ENCODE peak calls at places on chromosomes 7 and 10, in five cellular contexts. C is transverse colon; F is CD8-positive, alpha-beta memory T cell; Q is astrocyte; T is pancreas. M is an unnamed sample.

GRCh38 chr7:50867048-50867383 is 84.3 kb upstream of the GRB10 start:
- DNase-seq in C (no peak), F (no peak), Q (no peak), T (no peak), M (no peak)

GRCh38 chr7:72805526-72806494 is 22.2 kb downstream of the TYW1B start:
- DNase-seq in C (no peak), F (no peak), Q (peak), T (no peak), M (no peak)

GRCh38 chr7:43570688-43571365 is 12.1 kb upstream of the STK17A start:
- DNase-seq in C (no peak), F (no peak), Q (peak), T (no peak), M (no peak)

GRCh38 chr7:83077328-83077727 is 85.4 kb downstream of the PCLO start:
- DNase-seq in C (no peak), F (no peak), Q (peak), T (no peak), M (no peak)

GRCh38 chr7:90312745-90313144 is 8.4 kb downstream of the FAM237B start:
- DNase-seq in C (no peak), F (no peak), Q (peak), T (no peak), M (no peak)

GRCh38 chr7:134704827-134705226 is 58.2 kb downstream of the BPGM start:
- DNase-seq in C (no peak), F (no peak), Q (no peak), T (no peak), M (no peak)

GRCh38 chr7:22174574-22174953 is 182.4 kb downstream of the RAPGEF5 start:
- DNase-seq in C (no peak), F (no peak), Q (no peak), T (no peak), M (no peak)

GRCh38 chr10:132547421-132547861 is 9.9 kb downstream of the INPP5A start:
- DNase-seq in C (no peak), F (peak), Q (no peak), T (no peak), M (peak)

GRCh38 chr10:131860806-131861440 is 39.9 kb upstream of the PPP2R2D start:
- DNase-seq in C (no peak), F (peak), Q (no peak), T (no peak), M (no peak)

GRCh38 chr7:1331026-1331425 is 98.4 kb downstream of the UNCX start:
- DNase-seq in C (no peak), F (no peak), Q (no peak), T (no peak), M (no peak)

GRCh38 chr10:42951486-42952251 is 125.2 kb upstream of the RET start:
- DNase-seq in C (no peak), F (no peak), Q (no peak), T (peak), M (peak)

GRCh38 chr7:116953372-116953726 is at the start of gene ST7:
- DNase-seq in C (peak), F (peak), Q (peak), T (peak), M (no peak)

GRCh38 chr7:44073664-44074348 is 8.4 kb upstream of the PGAM2 start:
- DNase-seq in C (peak), F (peak), Q (peak), T (peak), M (peak)

GRCh38 chr7:69934475-69934903 is 336.2 kb downstream of the AUTS2 start:
- DNase-seq in C (no peak), F (no peak), Q (no peak), T (no peak), M (no peak)

GRCh38 chr10:26468291-26468690 is 30.1 kb downstream of the APBB1IP start:
- DNase-seq in C (no peak), F (no peak), Q (peak), T (no peak), M (no peak)

GRCh38 chr7:76340617-76341131 is 18.1 kb downstream of the YWHAG start:
- DNase-seq in C (no peak), F (no peak), Q (peak), T (no peak), M (no peak)

GRCh38 chr10:43307306-43307705 is 40.4 kb upstream of the RASGEF1A start:
- DNase-seq in C (no peak), F (peak), Q (no peak), T (no peak), M (no peak)

GRCh38 chr10:92747600-92747999 is 57.8 kb downstream of the HHEX start:
- DNase-seq in C (peak), F (peak), Q (no peak), T (no peak), M (peak)

GRCh38 chr7:46811529-46811928 is 770.4 kb downstream of the TNS3 start:
- DNase-seq in C (no peak), F (no peak), Q (peak), T (no peak), M (peak)

DNA sequence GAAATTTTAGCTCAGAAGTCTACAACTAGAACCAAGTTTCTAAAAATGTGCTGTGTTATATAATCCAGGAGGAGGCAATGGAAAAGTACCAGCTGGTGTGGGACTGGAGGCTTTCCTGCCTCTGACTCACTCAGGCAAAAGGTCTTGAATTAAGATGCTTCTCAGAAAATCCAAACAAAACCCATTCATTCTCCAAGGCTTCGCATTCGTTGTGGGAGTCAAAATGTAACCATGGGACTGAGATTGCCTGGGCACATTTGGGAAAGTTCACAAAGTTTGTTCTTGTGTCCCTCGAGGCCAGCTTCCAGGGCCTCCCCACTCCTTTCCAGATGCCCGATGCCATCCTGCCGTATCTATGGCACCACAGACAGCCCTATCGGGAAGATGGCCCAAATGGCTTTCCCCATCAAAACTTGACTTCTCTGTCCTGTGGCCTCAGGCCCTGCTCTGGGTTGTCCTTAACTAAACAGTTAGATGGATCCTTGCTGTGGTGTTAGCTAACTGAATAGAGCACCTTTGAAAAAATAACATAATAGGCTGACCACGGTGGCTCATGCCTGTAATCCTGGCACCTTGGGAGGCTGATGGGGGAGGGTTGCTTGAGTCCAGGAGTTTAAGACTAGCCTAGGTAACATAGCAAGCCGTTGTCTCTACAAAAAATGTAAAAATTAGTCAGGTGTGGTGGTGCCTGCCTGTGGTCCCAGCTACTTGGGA is 180.5 kb downstream of the PFKFB3 start:
- DNase-seq in C (no peak), F (no peak), Q (peak), T (no peak), M (no peak)
- H3K27ac ChIP-seq in C (no peak), F (no peak), Q (no peak), T (no peak), M (peak)

DNA sequence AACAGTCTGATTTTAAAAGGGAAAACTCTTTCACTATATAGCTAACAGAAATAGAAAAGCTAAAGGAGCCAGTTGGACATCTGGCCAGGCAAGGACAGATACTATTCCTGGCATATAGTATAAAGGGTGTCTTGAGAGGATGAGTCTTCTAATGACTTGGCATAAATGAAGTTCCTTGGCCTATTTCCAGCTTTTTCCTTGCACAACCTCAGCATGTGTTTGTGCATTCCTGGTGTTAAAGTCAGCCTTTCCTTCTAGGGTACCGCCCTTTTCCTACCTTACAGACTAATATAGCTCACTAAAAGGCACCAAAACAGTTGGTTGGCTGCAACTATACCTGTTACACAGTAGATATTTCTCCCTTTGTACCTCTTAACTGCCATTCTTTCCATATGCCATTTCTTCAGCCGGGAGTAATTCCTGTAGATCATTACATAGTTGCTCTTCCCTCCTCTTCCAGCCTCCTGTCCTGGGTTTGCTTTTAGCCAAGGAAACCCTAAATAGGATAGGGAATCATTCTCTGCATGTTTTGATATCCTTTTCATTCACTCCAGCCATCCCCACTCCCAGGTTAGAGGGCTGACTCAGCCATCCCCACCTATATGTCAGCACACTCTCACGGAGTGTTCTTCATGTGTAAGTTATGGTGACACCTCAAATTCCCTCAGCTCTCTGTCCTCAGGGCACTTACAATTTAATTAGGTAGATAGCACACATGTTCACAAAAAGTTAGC is 102.1 kb upstream of the MDFIC start:
- DNase-seq in C (no peak), F (no peak), Q (peak), T (no peak), M (no peak)
- H3K27ac ChIP-seq in C (no peak), F (no peak), Q (peak), T (no peak), M (no peak)

GRCh38 chr7:32941181-32941995 is 15.9 kb upstream of the FKBP9 start:
- DNase-seq in C (no peak), F (no peak), Q (no peak), T (no peak), M (no peak)
- H3K27ac ChIP-seq in C (peak), F (peak), Q (peak), T (peak), M (peak)

GRCh38 chr7:6451224-6451705 is 3.5 kb upstream of the DAGLB start:
- DNase-seq in C (no peak), F (no peak), Q (no peak), T (no peak), M (no peak)

GRCh38 chr7:6447589-6448210 is at the start of gene DAGLB:
- DNase-seq in C (peak), F (peak), Q (peak), T (peak), M (peak)

GRCh38 chr7:6446977-6447588 is 671 bp downstream of the DAGLB start:
- DNase-seq in C (peak), F (no peak), Q (peak), T (peak), M (peak)

GRCh38 chr7:6444516-6445269 is 3.1 kb downstream of the DAGLB start:
- DNase-seq in C (no peak), F (no peak), Q (peak), T (no peak), M (no peak)

GRCh38 chr7:6448943-6449543 is 1.3 kb upstream of the DAGLB start:
- DNase-seq in C (no peak), F (no peak), Q (no peak), T (no peak), M (no peak)
- H3K27ac ChIP-seq in C (peak), F (no peak), Q (no peak), T (peak), M (peak)

DNA sequence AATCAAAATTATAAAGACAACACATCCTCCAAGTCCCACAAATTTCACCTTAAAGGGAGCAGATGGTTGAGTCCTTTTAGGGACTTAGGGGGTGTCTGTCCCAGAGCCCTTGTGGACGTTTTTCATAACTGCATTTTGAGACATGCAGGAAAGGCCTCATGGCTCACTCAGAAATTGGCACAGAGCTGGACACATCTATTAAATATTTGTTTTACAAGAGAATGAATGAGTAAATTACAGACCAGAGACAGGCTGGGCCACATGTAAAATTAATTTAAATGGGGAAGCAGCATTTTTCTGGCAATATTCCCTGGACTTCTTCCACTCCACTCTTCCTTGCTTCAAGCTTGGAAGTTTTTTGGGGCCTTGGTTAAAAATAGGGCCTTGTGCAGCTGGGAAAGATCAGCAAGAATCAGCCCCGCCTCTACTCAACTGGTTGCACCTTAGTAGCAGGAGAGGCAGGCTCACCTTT is 20.0 kb downstream of the LAMB1 start:
- DNase-seq in C (no peak), F (no peak), Q (peak), T (no peak), M (no peak)
- H3K27ac ChIP-seq in C (peak), F (no peak), Q (no peak), T (no peak), M (no peak)